ENCODE peak calls at places on chromosomes 7 and 10, in four cellular contexts. V is endothelial cell of umbilical vein, T is IMR-90, D is K562. L is an unnamed sample.

GRCh38 chr10:33145451-33146188 is 187.6 kb upstream of the ITGB1 start:
- DNase-seq in V (no peak), T (no peak), D (no peak), L (no peak)

GRCh38 chr10:46033602-46034011 is 3.2 kb upstream of the NCOA4 start:
- DNase-seq in T (peak; percentile 83), D (peak; percentile 32), V (peak; percentile 79), L (no peak)

GRCh38 chr7:152313879-152314604 is 121.8 kb downstream of the KMT2C start:
- DNase-seq in V (peak; percentile 96), T (peak; percentile 79), D (peak; percentile 74), L (no peak)

GRCh38 chr7:137801003-137801402 is 45.8 kb downstream of the DGKI start:
- DNase-seq in V (peak; percentile 88), D (no peak), T (peak; percentile 68), L (no peak)

GRCh38 chr10:29257106-29257783 is 31.6 kb upstream of the LYZL1 start:
- DNase-seq in V (no peak), D (no peak), T (peak; percentile 86), L (no peak)

GRCh38 chr7:69018200-69018599 is 580.1 kb upstream of the AUTS2 start:
- DNase-seq in D (no peak), T (no peak), V (no peak), L (no peak)

GRCh38 chr7:115300228-115300870 is 378.5 kb downstream of the MDFIC start:
- DNase-seq in V (no peak), D (no peak), T (peak; percentile 72), L (no peak)

GRCh38 chr10:89201345-89202032 is 5.6 kb downstream of the CH25H start:
- DNase-seq in D (no peak), T (peak; percentile 35), V (no peak), L (no peak)

GRCh38 chr7:51000956-51001355 is 218.3 kb upstream of the GRB10 start:
- DNase-seq in D (no peak), T (no peak), V (no peak), L (no peak)

GRCh38 chr7:26864309-26865093 is at the start of gene SKAP2:
- DNase-seq in V (peak; percentile 99), D (peak; percentile 97), T (peak; percentile 99), L (peak; percentile 96)

DNA sequence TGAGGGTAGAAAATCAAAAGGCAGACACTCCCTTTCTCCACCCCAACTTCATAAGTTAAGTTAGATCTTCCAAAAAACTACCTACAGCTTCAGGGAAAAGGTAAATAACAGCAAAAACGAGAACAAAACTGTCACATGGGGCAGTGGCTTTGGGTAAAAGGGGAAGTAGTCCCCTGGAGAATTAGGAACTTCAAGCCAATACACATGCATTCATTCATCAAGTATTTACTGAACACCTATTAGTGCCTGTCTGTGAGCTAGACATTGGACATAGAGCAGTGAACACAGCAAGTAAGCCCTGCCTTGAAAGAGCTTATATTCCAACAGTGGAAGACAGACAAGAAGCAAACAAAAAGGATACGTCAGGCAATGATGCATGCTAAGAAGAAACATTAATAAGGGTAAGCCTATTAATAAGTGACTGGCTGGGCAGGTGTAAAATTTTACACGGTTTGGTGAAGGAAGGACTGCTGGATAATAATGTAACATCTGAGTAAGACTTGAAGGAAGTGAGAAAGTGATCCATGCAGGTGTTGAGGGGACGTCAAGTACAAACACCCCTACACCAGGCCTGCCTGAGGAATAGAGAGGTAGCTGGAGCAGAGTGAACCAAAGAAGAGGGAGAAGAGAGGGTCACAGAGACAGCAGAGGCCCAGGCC is 69.6 kb upstream of the RAPGEF5 start:
- DNase-seq in T (no peak), V (no peak), D (no peak), L (no peak)
- TF ChIP-seq FOS in T (no peak), V (no peak), D (no peak), L (no peak)

DNA sequence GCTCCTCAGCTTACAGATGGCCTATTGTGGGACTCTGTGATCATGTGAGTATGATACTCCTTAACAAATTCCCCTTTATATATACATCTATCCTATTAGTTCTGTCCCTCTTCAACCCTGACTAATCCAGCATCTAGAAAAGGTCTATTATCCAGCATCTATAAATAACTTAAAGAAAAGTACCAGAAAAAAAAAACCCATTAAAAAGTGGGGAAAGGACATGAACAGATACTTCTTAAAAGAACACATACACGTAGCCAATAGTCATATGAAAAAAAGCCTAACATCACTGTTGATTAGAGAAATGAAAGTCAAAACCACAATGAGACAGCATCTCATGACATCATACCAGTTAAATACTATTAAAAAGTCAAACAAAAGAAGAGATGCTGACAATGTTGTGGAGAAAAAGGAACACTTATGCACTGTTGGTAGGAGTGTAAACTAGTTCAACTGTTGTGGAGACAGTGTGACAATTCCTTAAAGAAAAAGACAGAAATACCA is 549.5 kb upstream of the GRM3 start:
- DNase-seq in D (no peak), V (no peak), T (no peak), L (no peak)
- TF ChIP-seq FOS in D (no peak), V (no peak), T (no peak), L (no peak)

GRCh38 chr10:85315657-85316056 is 987.3 kb downstream of the CCSER2 start:
- DNase-seq in D (no peak), V (no peak), T (no peak), L (no peak)

GRCh38 chr10:85319150-85319549 is 990.8 kb downstream of the CCSER2 start:
- DNase-seq in T (no peak), V (no peak), D (no peak), L (no peak)

GRCh38 chr10:85317827-85318226 is 989.4 kb downstream of the CCSER2 start:
- DNase-seq in T (no peak), V (no peak), D (no peak), L (no peak)

DNA sequence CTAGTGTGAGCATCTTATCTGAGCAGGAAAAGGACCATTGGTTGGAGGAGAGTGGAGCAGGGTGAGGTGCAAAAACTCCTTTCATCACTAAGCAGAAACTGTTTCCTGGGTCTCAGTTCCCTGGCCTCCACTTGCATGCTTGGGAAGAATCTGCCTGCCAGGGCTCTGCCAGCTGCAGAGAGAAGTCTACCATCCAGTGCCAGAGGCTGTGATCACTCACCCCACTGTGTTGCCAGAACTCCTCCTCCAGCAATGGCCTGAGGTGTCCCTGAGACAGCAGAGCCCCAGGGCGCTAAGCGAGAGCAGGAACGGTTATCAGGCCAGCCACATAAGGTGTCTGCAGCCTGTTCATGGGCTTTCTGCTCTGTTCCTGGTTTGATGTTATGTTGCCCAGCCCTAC is 991.4 kb downstream of the CCSER2 start:
- DNase-seq in D (no peak), T (no peak), V (no peak), L (no peak)
- TF ChIP-seq FOS in D (no peak), T (no peak), V (no peak), L (no peak)

GRCh38 chr7:29607889-29608288 is 44.3 kb downstream of the PRR15 start:
- DNase-seq in V (no peak), D (no peak), T (no peak), L (no peak)
- TF ChIP-seq FOS in V (no peak), D (no peak), T (no peak), L (no peak)

GRCh38 chr10:110632591-110633215 is 11.4 kb upstream of the RBM20 start:
- DNase-seq in T (no peak), D (no peak), V (no peak), L (no peak)

GRCh38 chr10:110625951-110626855 is 17.9 kb upstream of the RBM20 start:
- DNase-seq in V (no peak), T (no peak), D (no peak), L (no peak)

GRCh38 chr10:110631934-110632333 is 12.2 kb upstream of the RBM20 start:
- DNase-seq in T (no peak), D (no peak), V (no peak), L (no peak)

GRCh38 chr10:110628161-110628560 is 16.0 kb upstream of the RBM20 start:
- DNase-seq in D (no peak), V (no peak), T (no peak), L (no peak)

DNA sequence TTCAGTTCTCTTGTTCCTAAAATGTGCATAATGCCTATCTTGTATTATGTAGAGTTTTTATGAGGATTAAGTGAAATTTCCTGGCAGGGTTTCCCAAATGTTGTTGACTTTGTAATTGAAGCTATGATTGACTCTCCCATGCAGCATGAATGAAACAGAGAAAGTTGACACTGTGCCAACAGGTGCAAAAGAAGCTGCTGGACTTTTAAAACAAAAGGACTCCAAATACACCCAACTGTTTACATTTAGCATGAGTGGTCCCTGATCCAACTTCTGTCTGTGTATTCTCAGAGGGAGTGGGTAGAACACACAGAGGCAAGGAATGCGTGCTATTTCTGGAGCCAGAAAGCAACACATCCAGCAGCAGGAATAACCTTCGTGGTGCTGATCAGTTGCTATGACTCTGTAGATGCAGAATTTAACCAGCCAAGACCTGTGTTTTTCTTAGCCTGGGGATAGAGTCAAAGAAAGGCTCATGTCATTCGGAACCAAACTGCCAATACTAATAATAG is 14.4 kb upstream of the RBM20 start:
- DNase-seq in T (peak; percentile 89), V (no peak), D (no peak), L (no peak)
- TF ChIP-seq FOS in T (no peak), V (no peak), D (no peak), L (no peak)

DNA sequence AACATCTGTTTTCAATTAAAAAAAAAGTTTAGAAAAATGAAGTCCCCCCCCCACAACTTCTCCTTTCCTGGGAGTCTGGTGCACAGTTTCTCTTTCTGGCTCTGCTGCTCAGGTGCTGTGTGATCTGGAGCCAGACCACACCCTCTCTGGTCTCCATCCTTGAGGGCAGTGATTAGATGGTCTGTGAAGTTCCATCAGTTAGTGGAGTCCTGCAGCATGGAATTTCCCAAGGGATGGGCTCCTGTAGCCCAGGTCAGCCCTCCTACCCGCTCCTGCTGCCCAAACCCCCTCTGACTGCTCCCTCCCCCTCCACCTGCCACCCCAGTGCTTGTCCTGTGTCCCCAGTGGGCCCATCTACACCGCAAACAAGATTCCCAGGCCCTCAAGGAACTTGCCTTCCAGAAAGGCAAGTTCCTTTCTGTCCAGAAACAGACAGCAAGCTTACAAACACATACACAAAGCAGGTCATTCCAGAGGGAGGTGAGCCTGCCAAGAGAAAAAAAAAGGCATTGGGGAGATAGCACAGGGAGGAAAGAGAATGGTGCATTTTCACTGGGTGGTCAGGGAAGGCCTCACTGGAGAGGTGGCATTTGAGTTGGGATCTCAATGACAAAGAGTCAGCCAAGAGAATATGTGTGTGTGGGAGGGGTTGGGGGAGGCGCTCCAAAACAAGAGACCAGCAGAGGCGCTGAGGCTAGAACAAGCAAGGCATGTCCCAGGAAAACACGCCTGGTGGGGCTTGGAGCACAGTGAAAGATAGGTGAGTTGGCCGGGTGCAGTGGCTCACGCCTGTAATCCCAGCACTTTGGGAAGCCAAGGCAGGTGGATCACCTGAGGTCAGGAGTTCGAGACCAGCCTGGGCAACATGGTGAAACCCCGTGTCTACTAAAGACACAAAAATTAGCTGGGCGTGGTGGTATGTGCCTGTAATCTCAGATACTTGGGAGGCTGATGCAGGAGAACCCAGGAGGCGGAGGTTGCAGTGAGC is 49.5 kb upstream of the SLC29A3 start:
- DNase-seq in T (peak; percentile 49), V (no peak), D (peak; percentile 47), L (no peak)
- TF ChIP-seq FOS in T (no peak), V (no peak), D (no peak), L (no peak)

GRCh38 chr7:80876894-80877414 is 41.9 kb downstream of the SEMA3C start:
- DNase-seq in T (peak; percentile 56), D (no peak), V (no peak), L (no peak)
- TF ChIP-seq FOS in T (peak; percentile 29), D (no peak), V (no peak), L (no peak)